ENCODE peak calls at places on chromosomes 6 and 20, in five cellular contexts. Y is HepG2; S is BE2C; V is ovary; R is activated T-helper 2 cell treated with anti-CD3 and anti-CD28 coated beads, Interferon-gamma antibody, Interleukin-2, Interleukin-4, amounts not matched to agents 10 μg/mL and 5 μg/mL and 100 μg/mL, durations not matched to agents 14 hours and 24 hours and 36 hours. G is an unnamed sample.

GRCh38 chr6:119343167-119343566 is 6.4 kb downstream of the MAN1A1 start:
- DNase-seq in S (no peak), V (no peak), Y (no peak), R (no peak), G (no peak)

GRCh38 chr20:63206878-63207277 is 9.1 kb downstream of the YTHDF1 start:
- DNase-seq in R (no peak), V (no peak), Y (no peak), S (no peak), G (no peak)

GRCh38 chr6:33782561-33782960 is 6.4 kb downstream of the LEMD2 start:
- DNase-seq in V (no peak), Y (no peak), S (no peak), R (no peak), G (no peak)

GRCh38 chr6:86581833-86582232 is 355.5 kb upstream of the HTR1E start:
- DNase-seq in S (no peak), Y (no peak), V (no peak), R (no peak), G (no peak)

GRCh38 chr6:125009578-125009977 is 47.3 kb downstream of the RNF217 start:
- DNase-seq in V (no peak), S (no peak), Y (no peak), R (no peak), G (no peak)

GRCh38 chr6:4936681-4937041 is 67.2 kb downstream of the RPP40 start:
- DNase-seq in S (no peak), V (no peak), Y (peak), R (no peak), G (no peak)

GRCh38 chr6:114121913-114122662 is 151.1 kb upstream of the HDAC2 start:
- DNase-seq in S (peak), R (no peak), V (no peak), Y (no peak), G (no peak)

GRCh38 chr6:147508871-147509608 is 550 bp downstream of the SAMD5 start:
- DNase-seq in S (peak), R (no peak), Y (no peak), V (no peak), G (no peak)

GRCh38 chr20:63017076-63017825 is 10.5 kb upstream of the BHLHE23 start:
- DNase-seq in R (no peak), Y (no peak), S (peak), V (no peak), G (no peak)

GRCh38 chr20:2385496-2385895 is 4.8 kb downstream of the TGM6 start:
- DNase-seq in Y (no peak), R (no peak), S (no peak), V (no peak), G (no peak)

GRCh38 chr6:90266845-90267621 is 29.6 kb downstream of the BACH2 start:
- DNase-seq in V (no peak), S (no peak), R (no peak), Y (no peak), G (no peak)

GRCh38 chr20:57223648-57224489 is 42.6 kb downstream of the BMP7 start:
- DNase-seq in R (no peak), S (no peak), Y (no peak), V (no peak), G (no peak)

GRCh38 chr6:111874030-111874425 is 776 bp upstream of the FYN start:
- DNase-seq in S (peak), Y (no peak), R (peak), V (no peak), G (no peak)

GRCh38 chr6:114419175-114419574 is 76.4 kb upstream of the HS3ST5 start:
- DNase-seq in S (no peak), Y (peak), R (no peak), V (no peak), G (no peak)

GRCh38 chr20:50314326-50314725 is 123.7 kb downstream of the CEBPB start:
- DNase-seq in V (no peak), R (no peak), S (no peak), Y (no peak), G (no peak)

GRCh38 chr20:63284544-63284949 is 8.4 kb upstream of the COL20A1 start:
- DNase-seq in R (no peak), S (no peak), Y (no peak), V (no peak), G (no peak)

GRCh38 chr6:52576392-52577021 is 353 bp downstream of the TRAM2 start:
- DNase-seq in V (peak), S (peak), R (no peak), Y (peak), G (no peak)

GRCh38 chr6:28209753-28210535 is 15.1 kb upstream of the ZSCAN9 start:
- DNase-seq in Y (no peak), V (no peak), R (no peak), S (no peak), G (no peak)

GRCh38 chr20:16020971-16021370 is 552.3 kb downstream of the KIF16B start:
- DNase-seq in Y (no peak), R (no peak), S (no peak), V (no peak), G (no peak)

GRCh38 chr6:16336056-16336810 is 97.8 kb downstream of the GMPR start:
- DNase-seq in R (no peak), Y (no peak), V (no peak), S (no peak), G (no peak)

G was measured in cortex of kidney.